ENCODE peak calls at places on chromosomes 11 and 22, in ten cellular contexts. R, P, O, M, B, J, N, A, V and F are unnamed samples. For H3K4me1, the result is how much of the 10 kb centered on the place peaks cover.

GRCh38 chr11:84146826-84147225 is 860.7 kb upstream of the CCDC90B start:
- DNase-seq in R (no peak), M (no peak), J (no peak), O (no peak), N (peak), V (no peak), B (no peak), P (no peak), A (no peak), F (no peak)

GRCh38 chr11:117492578-117493251 is 165.1 kb downstream of the CEP164 start:
- DNase-seq in M (no peak), P (no peak), A (peak), N (peak), R (no peak), J (no peak), V (no peak), O (peak), B (no peak), F (peak)

GRCh38 chr22:49900441-49901230 is 17.6 kb downstream of the ALG12 start:
- DNase-seq in A (no peak), J (no peak), P (no peak), N (no peak), V (peak), O (no peak), M (no peak), R (peak), B (no peak), F (no peak)

GRCh38 chr22:28817919-28818859 is 17.8 kb upstream of the XBP1 start:
- DNase-seq in V (no peak), A (no peak), P (peak), M (peak), B (no peak), J (no peak), N (peak), R (peak), O (no peak), F (no peak)

GRCh38 chr22:31943206-31943975 is 944 bp upstream of the YWHAH start:
- DNase-seq in J (no peak), N (no peak), V (no peak), O (no peak), A (no peak), B (no peak), M (no peak), P (no peak), R (no peak), F (no peak)

GRCh38 chr11:66543263-66544107 is 2.4 kb downstream of the ZDHHC24 start:
- DNase-seq in B (peak), J (peak), N (peak), O (peak), V (peak), M (no peak), A (peak), R (peak), P (peak), F (peak)

GRCh38 chr22:46864314-46865051 is 102.0 kb downstream of the TBC1D22A start:
- DNase-seq in A (no peak), M (no peak), V (no peak), N (no peak), O (no peak), R (no peak), P (no peak), B (no peak), J (no peak), F (no peak)

GRCh38 chr11:93858376-93858775 is 8.0 kb upstream of the VSTM5 start:
- DNase-seq in R (no peak), N (no peak), O (no peak), B (no peak), V (no peak), M (no peak), P (no peak), J (no peak), A (no peak), F (no peak)

GRCh38 chr11:76788661-76789442 is 5.7 kb downstream of the TSKU start:
- DNase-seq in M (no peak), J (no peak), O (no peak), A (no peak), B (no peak), R (peak), N (no peak), V (no peak), P (peak), F (no peak)

GRCh38 chr22:19123936-19124335 is 1.7 kb upstream of the DGCR2 start:
- DNase-seq in J (no peak), N (no peak), M (no peak), P (no peak), O (no peak), R (no peak), A (no peak), B (no peak), V (no peak), F (no peak)

GRCh38 chr11:102147632-102148031 is 37.4 kb downstream of the YAP1 start:
- DNase-seq in P (no peak), B (no peak), R (no peak), M (no peak), J (no peak), V (no peak), A (no peak), N (no peak), O (no peak), F (peak)

GRCh38 chr11:119298726-119299125 is 18.2 kb downstream of the MCAM start:
- DNase-seq in V (peak), A (no peak), P (peak), M (no peak), O (no peak), B (no peak), N (no peak), R (no peak), J (no peak), F (no peak)

GRCh38 chr11:126319374-126319740 is 15.5 kb downstream of the DCPS start:
- DNase-seq in M (no peak), V (no peak), J (no peak), A (no peak), R (no peak), O (no peak), N (no peak), P (no peak), B (no peak), F (no peak)

GRCh38 chr11:10275714-10276113 is 18.3 kb downstream of the SBF2 start:
- DNase-seq in P (no peak), O (no peak), R (no peak), J (no peak), B (no peak), M (no peak), A (no peak), V (no peak), N (no peak), F (no peak)

GRCh38 chr11:59822989-59823566 is 12.5 kb upstream of the MRPL16 start:
- DNase-seq in R (no peak), V (no peak), P (peak), B (peak), M (peak), A (no peak), O (peak), N (peak), J (peak), F (peak)

GRCh38 chr11:3660960-3661359 is 10.2 kb downstream of the CHRNA10 start:
- DNase-seq in V (no peak), R (no peak), N (no peak), J (no peak), O (no peak), M (no peak), P (peak), B (no peak), A (no peak), F (no peak)

GRCh38 chr22:50251472-50252054 is 498 bp upstream of the HDAC10 start:
- DNase-seq in N (no peak), O (no peak), J (no peak), P (no peak), A (no peak), B (no peak), V (no peak), M (no peak), R (no peak), F (no peak)

GRCh38 chr22:49826603-49827306 is 918 bp downstream of the BRD1 start:
- DNase-seq in A (no peak), M (peak), J (peak), O (peak), N (peak), B (peak), R (no peak), P (peak), V (peak), F (peak)

GRCh38 chr22:33851985-33852384 is 68.3 kb downstream of the LARGE1 start:
- DNase-seq in M (no peak), P (no peak), N (no peak), O (no peak), J (no peak), B (no peak), R (no peak), V (no peak), A (no peak), F (no peak)

GRCh38 chr11:63999349-64000025 is 13.2 kb downstream of the OTUB1 start:
- DNase-seq in M (no peak), R (peak), P (peak), A (peak), B (peak), N (peak), O (peak), V (peak), J (no peak), F (peak)

GRCh38 chr11:45333506-45333971 is 47.4 kb upstream of the SYT13 start:
- DNase-seq in R (no peak), N (peak), V (no peak), M (peak), A (peak), J (peak), O (peak), B (peak), P (peak), F (peak)

GRCh38 chr22:38843716-38844660 is at the start of gene NPTXR:
- DNase-seq in M (no peak), P (peak), O (peak), V (peak), R (no peak), J (peak), N (peak), A (peak), B (peak), F (peak)

GRCh38 chr11:125346565-125347260 is 149.4 kb downstream of the FEZ1 start:
- DNase-seq in O (no peak), A (no peak), M (no peak), N (no peak), P (no peak), J (no peak), V (no peak), R (no peak), B (no peak), F (no peak)

GRCh38 chr11:1830119-1830499 is 4.7 kb upstream of the SYT8 start:
- DNase-seq in V (no peak), B (no peak), A (no peak), O (no peak), M (no peak), R (peak), N (no peak), J (no peak), P (peak), F (peak)

GRCh38 chr11:128156486-128156885 is 430.9 kb downstream of the ETS1 start:
- DNase-seq in P (no peak), V (no peak), O (no peak), R (no peak), N (no peak), J (no peak), B (no peak), A (no peak), M (no peak), F (no peak)

GRCh38 chr11:58243954-58244353 is 15.2 kb upstream of the OR10Q1 start:
- DNase-seq in M (no peak), O (no peak), R (no peak), J (no peak), P (no peak), N (no peak), A (no peak), B (no peak), V (no peak), F (no peak)

GRCh38 chr22:29205598-29206371 is at the start of gene EMID1:
- DNase-seq in V (no peak), O (peak), B (peak), R (peak), A (peak), M (peak), N (peak), P (peak), J (peak), F (peak)

GRCh38 chr22:46673677-46674236 is 53.6 kb downstream of the GRAMD4 start:
- DNase-seq in P (no peak), V (no peak), A (no peak), J (no peak), B (no peak), N (no peak), O (no peak), R (no peak), M (no peak), F (no peak)

GRCh38 chr11:3202305-3202704 is 16.3 kb downstream of the MRGPRG start:
- DNase-seq in O (no peak), V (peak), M (no peak), R (no peak), A (no peak), N (no peak), P (no peak), J (no peak), B (no peak), F (no peak)

DNA sequence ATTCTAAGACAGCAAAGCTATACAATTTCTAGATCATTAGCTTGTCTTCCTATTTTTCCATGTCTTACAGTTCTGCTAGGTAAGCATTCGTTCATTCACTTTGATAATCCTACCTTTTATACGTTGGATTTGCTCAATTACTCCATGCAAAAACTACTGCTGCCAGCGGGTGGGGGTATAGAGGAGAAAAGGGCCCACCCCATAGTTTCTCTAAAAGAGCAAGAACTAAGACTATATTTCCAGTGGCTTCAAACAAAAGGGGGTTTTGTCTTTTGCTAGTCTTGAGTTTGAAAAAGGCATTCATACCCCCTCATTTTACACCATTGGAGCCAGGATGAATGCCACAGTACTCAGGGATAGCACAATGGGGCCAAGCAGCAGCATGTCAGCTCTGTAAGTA is 155.7 kb downstream of the WT1 start:
- DNase-seq in N (no peak), R (no peak), A (no peak), O (peak), M (no peak), J (no peak), V (no peak), B (no peak), P (no peak), F (no peak)
- TF ChIP-seq CTCF in N (peak), R (no peak), A (peak), O (peak), M (peak), J (no peak), V (no peak), B (no peak), P (no peak), F (peak)

GRCh38 chr11:35173620-35174278 is 34.8 kb downstream of the CD44 start:
- DNase-seq in B (no peak), J (no peak), M (no peak), R (no peak), P (no peak), V (no peak), A (no peak), O (no peak), N (no peak), F (no peak)
- H3K4me1 ChIP-seq in B (under half), J (under half), M (half or more), R (under half), P (half or more), V (under half), A (under half), O (under half), N (under half), F (under half)

GRCh38 chr11:26467506-26467905 is 104.6 kb downstream of the MUC15 start:
- DNase-seq in M (no peak), P (no peak), J (no peak), A (no peak), B (no peak), O (no peak), N (no peak), V (no peak), R (no peak), F (no peak)

GRCh38 chr11:26473216-26474194 is 98.6 kb downstream of the MUC15 start:
- DNase-seq in N (peak), M (no peak), P (no peak), O (no peak), V (no peak), R (no peak), J (no peak), B (no peak), A (no peak), F (no peak)

GRCh38 chr11:26465270-26465669 is 106.8 kb downstream of the MUC15 start:
- DNase-seq in O (no peak), R (no peak), M (no peak), P (no peak), A (no peak), V (no peak), B (no peak), J (no peak), N (no peak), F (no peak)

GRCh38 chr11:26474401-26474800 is 97.7 kb downstream of the MUC15 start:
- DNase-seq in P (no peak), J (no peak), M (no peak), A (no peak), B (no peak), N (no peak), O (no peak), R (no peak), V (no peak), F (no peak)

GRCh38 chr11:26470992-26471391 is 101.1 kb downstream of the MUC15 start:
- DNase-seq in A (no peak), J (no peak), B (no peak), V (no peak), N (no peak), P (no peak), R (no peak), M (no peak), O (no peak), F (no peak)
- TF ChIP-seq CTCF in A (no peak), J (no peak), B (no peak), V (no peak), N (no peak), P (no peak), R (no peak), M (no peak), O (no peak), F (no peak)

GRCh38 chr22:27113211-27114030 is 456.0 kb downstream of the MIAT start:
- DNase-seq in J (peak), M (no peak), O (peak), V (peak), A (no peak), R (no peak), B (peak), P (peak), N (no peak), F (no peak)

GRCh38 chr22:27112273-27112672 is 454.9 kb downstream of the MIAT start:
- DNase-seq in J (no peak), P (no peak), M (no peak), A (no peak), O (no peak), R (no peak), V (no peak), N (no peak), B (no peak), F (no peak)

GRCh38 chr22:27114186-27114585 is 456.8 kb downstream of the MIAT start:
- DNase-seq in V (no peak), B (no peak), O (no peak), M (no peak), J (no peak), N (no peak), R (no peak), A (no peak), P (no peak), F (no peak)

GRCh38 chr22:27110985-27111451 is 453.6 kb downstream of the MIAT start:
- DNase-seq in N (no peak), R (no peak), P (no peak), J (peak), M (no peak), B (no peak), V (no peak), A (peak), O (no peak), F (peak)

GRCh38 chr22:27111796-27112195 is 454.4 kb downstream of the MIAT start:
- DNase-seq in B (no peak), P (no peak), R (no peak), J (no peak), N (no peak), A (no peak), V (no peak), O (no peak), M (no peak), F (no peak)
- H3K4me1 ChIP-seq in B (under half), P (half or more), R (under half), J (under half), N (under half), A (under half), V (under half), O (under half), M (under half), F (under half)

GRCh38 chr11:35619754-35620640 is 1.7 kb downstream of the FJX1 start:
- DNase-seq in O (peak), A (peak), V (peak), M (no peak), B (no peak), R (peak), J (peak), P (peak), N (peak), F (peak)
- TF ChIP-seq CTCF in O (peak), A (peak), V (no peak), M (no peak), B (no peak), R (peak), J (peak), P (no peak), N (no peak), F (peak)

GRCh38 chr22:30635273-30636225 is at the start of gene SLC35E4:
- DNase-seq in R (peak), A (peak), V (peak), P (peak), B (peak), N (peak), M (peak), J (peak), O (peak), F (peak)

GRCh38 chr22:30634477-30635233 is 926 bp upstream of the SLC35E4 start:
- DNase-seq in O (peak), A (peak), N (peak), P (peak), V (peak), B (peak), J (peak), M (peak), R (peak), F (peak)

GRCh38 chr22:30636226-30637077 is 871 bp downstream of the SLC35E4 start:
- DNase-seq in J (no peak), N (peak), A (peak), P (peak), R (peak), M (no peak), O (no peak), B (no peak), V (peak), F (no peak)

GRCh38 chr22:30640361-30640760 is 4.8 kb downstream of the SLC35E4 start:
- DNase-seq in N (peak), O (no peak), V (no peak), B (no peak), M (no peak), A (no peak), J (no peak), R (peak), P (no peak), F (no peak)

GRCh38 chr22:30637701-30638114 is 2.1 kb downstream of the SLC35E4 start:
- DNase-seq in R (no peak), B (no peak), V (no peak), P (no peak), N (no peak), O (no peak), A (no peak), M (no peak), J (no peak), F (no peak)
- H3K4me1 ChIP-seq in R (under half), B (under half), V (under half), P (under half), N (under half), O (under half), A (under half), M (under half), J (under half), F (under half)

GRCh38 chr11:32328392-32328791 is 106.9 kb downstream of the WT1 start:
- DNase-seq in A (no peak), P (no peak), B (no peak), V (no peak), O (no peak), R (no peak), J (no peak), N (no peak), M (no peak), F (no peak)

GRCh38 chr11:32325725-32326124 is 109.6 kb downstream of the WT1 start:
- DNase-seq in N (no peak), R (no peak), B (no peak), A (no peak), P (no peak), O (no peak), V (no peak), M (no peak), J (no peak), F (no peak)

GRCh38 chr11:32326522-32326921 is 108.8 kb downstream of the WT1 start:
- DNase-seq in B (no peak), P (no peak), V (no peak), A (no peak), M (no peak), J (no peak), R (no peak), O (peak), N (no peak), F (no peak)

GRCh38 chr11:32323814-32324130 is 111.6 kb downstream of the WT1 start:
- DNase-seq in V (no peak), P (no peak), O (no peak), N (no peak), A (no peak), R (no peak), M (no peak), J (no peak), B (no peak), F (no peak)

GRCh38 chr11:32325187-32325586 is 110.2 kb downstream of the WT1 start:
- DNase-seq in R (no peak), V (no peak), B (peak), J (no peak), M (no peak), A (no peak), N (no peak), P (no peak), O (no peak), F (peak)
- TF ChIP-seq CTCF in R (no peak), V (no peak), B (no peak), J (no peak), M (no peak), A (no peak), N (no peak), P (no peak), O (no peak), F (no peak)

GRCh38 chr22:42145175-42145574 is 14.6 kb upstream of the CYP2D6 start:
- DNase-seq in B (no peak), P (no peak), R (no peak), N (no peak), V (peak), M (no peak), A (no peak), O (no peak), J (no peak), F (no peak)
- H3K4me1 ChIP-seq in B (under half), P (under half), R (under half), N (under half), V (under half), M (under half), A (under half), O (under half), J (under half), F (under half)